ENCODE peak calls at places on chromosomes 6 and 20, in nine cellular contexts. B, X, F, I, M, Q, E, N and O are unnamed samples.

GRCh38 chr20:56653221-56653620 is 24.1 kb downstream of the TFAP2C start:
- DNase-seq in B (no peak), X (peak), F (no peak), I (no peak), M (no peak), Q (no peak), E (no peak), N (no peak), O (no peak)

GRCh38 chr20:51372176-51372803 is 170.2 kb downstream of the NFATC2 start:
- DNase-seq in B (peak), X (peak), F (no peak), I (no peak), M (peak), Q (peak), E (peak), N (peak), O (peak)

GRCh38 chr6:53544050-53544499 is 826 bp downstream of the GCLC start:
- DNase-seq in B (no peak), X (no peak), F (no peak), I (no peak), M (no peak), Q (no peak), E (no peak), N (no peak), O (no peak)

GRCh38 chr6:155216312-155217028 is 47.3 kb upstream of the CLDN20 start:
- DNase-seq in B (peak), X (no peak), F (no peak), I (no peak), M (no peak), Q (peak), E (no peak), N (no peak), O (no peak)

GRCh38 chr20:39252035-39252434 is 289.9 kb downstream of the DHX35 start:
- DNase-seq in B (no peak), X (no peak), F (no peak), I (no peak), M (no peak), Q (no peak), E (no peak), N (no peak), O (no peak)

GRCh38 chr6:36788768-36789167 is 50.5 kb downstream of the CPNE5 start:
- DNase-seq in B (no peak), X (no peak), F (no peak), I (no peak), M (no peak), Q (no peak), E (no peak), N (peak), O (no peak)

GRCh38 chr6:77910826-77911225 is 258.0 kb downstream of the MEI4 start:
- DNase-seq in B (no peak), X (no peak), F (no peak), I (no peak), M (no peak), Q (no peak), E (no peak), N (no peak), O (no peak)

GRCh38 chr20:25226433-25227316 is 21.2 kb upstream of the PYGB start:
- DNase-seq in B (no peak), X (peak), F (no peak), I (no peak), M (no peak), Q (no peak), E (no peak), N (no peak), O (no peak)

GRCh38 chr6:159760602-159761057 is 1.2 kb upstream of the ACAT2 start:
- DNase-seq in B (peak), X (peak), F (no peak), I (no peak), M (no peak), Q (peak), E (no peak), N (no peak), O (no peak)